ENCODE peak calls at places on chromosomes 3 and 15, in five cellular contexts. One of them, this sample, is unnamed. For H3K36me3, the result is how much of the 10 kb centered on the place peaks cover.

GRCh38 chr3:89440351-89440750 is 332.9 kb downstream of the EPHA3 start:
- DNase-seq in PC-3: no peak
- DNase-seq in GM06990: no peak
- DNase-seq in heart right ventricle: no peak
- DNase-seq in keratinocyte: no peak
- DNase-seq in this sample: no peak

GRCh38 chr3:133927543-133928066 is 31.9 kb upstream of the RAB6B start:
- DNase-seq in PC-3: peak
- DNase-seq in GM06990: peak
- DNase-seq in heart right ventricle: peak
- DNase-seq in keratinocyte: no peak
- DNase-seq in this sample: peak

GRCh38 chr3:114732353-114732752 is 414.7 kb downstream of the ZBTB20 start:
- DNase-seq in PC-3: no peak
- DNase-seq in GM06990: no peak
- DNase-seq in heart right ventricle: no peak
- DNase-seq in keratinocyte: no peak
- DNase-seq in this sample: no peak

GRCh38 chr3:149042766-149043386 is 43.5 kb downstream of the HLTF start:
- DNase-seq in PC-3: peak
- DNase-seq in GM06990: peak
- DNase-seq in heart right ventricle: no peak
- DNase-seq in keratinocyte: no peak
- DNase-seq in this sample: no peak

GRCh38 chr3:25820372-25820771 is 30.5 kb downstream of the OXSM start:
- DNase-seq in PC-3: peak
- DNase-seq in GM06990: no peak
- DNase-seq in heart right ventricle: peak
- DNase-seq in keratinocyte: peak
- DNase-seq in this sample: no peak

GRCh38 chr3:177126015-177126773 is 71.1 kb downstream of the TBL1XR1 start:
- DNase-seq in PC-3: peak
- DNase-seq in GM06990: no peak
- DNase-seq in heart right ventricle: peak
- DNase-seq in keratinocyte: peak
- DNase-seq in this sample: no peak

GRCh38 chr3:89180334-89180733 is 72.9 kb downstream of the EPHA3 start:
- DNase-seq in PC-3: peak
- DNase-seq in GM06990: no peak
- DNase-seq in heart right ventricle: no peak
- DNase-seq in keratinocyte: no peak
- DNase-seq in this sample: no peak

GRCh38 chr15:81957698-81958097 is 88.1 kb downstream of the MEX3B start:
- DNase-seq in PC-3: no peak
- DNase-seq in GM06990: no peak
- DNase-seq in heart right ventricle: no peak
- DNase-seq in keratinocyte: no peak
- DNase-seq in this sample: no peak

GRCh38 chr3:39208463-39209055 is 16.2 kb upstream of the XIRP1 start:
- DNase-seq in PC-3: peak
- DNase-seq in GM06990: no peak
- DNase-seq in heart right ventricle: peak
- DNase-seq in keratinocyte: no peak
- DNase-seq in this sample: no peak

GRCh38 chr3:4935347-4935746 is 43.9 kb upstream of the BHLHE40 start:
- DNase-seq in PC-3: peak
- DNase-seq in GM06990: peak
- DNase-seq in heart right ventricle: no peak
- DNase-seq in keratinocyte: no peak
- DNase-seq in this sample: no peak

GRCh38 chr3:61821823-61822251 is 260.5 kb downstream of the PTPRG start:
- DNase-seq in PC-3: no peak
- DNase-seq in GM06990: no peak
- DNase-seq in heart right ventricle: no peak
- DNase-seq in keratinocyte: no peak
- DNase-seq in this sample: no peak

GRCh38 chr15:39391230-39391629 is 189.6 kb upstream of the THBS1 start:
- DNase-seq in PC-3: peak
- DNase-seq in GM06990: no peak
- DNase-seq in heart right ventricle: no peak
- DNase-seq in keratinocyte: no peak
- DNase-seq in this sample: no peak

GRCh38 chr3:48687220-48687678 is 1.5 kb upstream of the NCKIPSD start:
- DNase-seq in PC-3: no peak
- DNase-seq in GM06990: no peak
- DNase-seq in heart right ventricle: no peak
- DNase-seq in keratinocyte: no peak
- DNase-seq in this sample: no peak
- H3K36me3 ChIP-seq in PC-3: under half
- H3K36me3 ChIP-seq in GM06990: under half
- H3K36me3 ChIP-seq in heart right ventricle: under half
- H3K36me3 ChIP-seq in keratinocyte: under half
- H3K36me3 ChIP-seq in this sample: half or more

DNA sequence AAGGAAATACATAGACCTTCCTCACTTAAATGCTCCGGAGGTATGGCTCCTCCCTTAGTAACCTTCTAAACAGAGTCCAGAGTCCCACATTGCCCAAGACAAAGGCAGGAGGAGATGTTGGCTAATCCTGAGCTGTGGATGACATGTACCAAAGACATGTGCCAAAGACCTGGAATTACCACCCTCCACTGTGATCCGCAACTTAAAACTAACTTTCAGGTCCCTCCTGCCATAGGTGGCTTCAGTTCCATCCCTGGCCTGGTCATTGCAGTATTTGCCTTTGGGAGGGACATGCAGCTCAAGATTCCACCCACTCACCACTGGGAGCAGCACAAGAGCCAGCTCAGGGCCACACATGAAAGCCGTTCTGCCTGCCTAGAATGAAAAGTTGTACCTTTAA is 28.0 kb downstream of the MYZAP start:
- DNase-seq in PC-3: no peak
- DNase-seq in GM06990: no peak
- DNase-seq in heart right ventricle: no peak
- DNase-seq in keratinocyte: no peak
- DNase-seq in this sample: no peak
- TF ChIP-seq CTCF in PC-3: no peak
- TF ChIP-seq CTCF in GM06990: no peak
- TF ChIP-seq CTCF in heart right ventricle: no peak
- TF ChIP-seq CTCF in keratinocyte: no peak
- TF ChIP-seq CTCF in this sample: no peak

GRCh38 chr3:48607519-48607918 is 1.9 kb downstream of the UQCRC1 start:
- DNase-seq in PC-3: no peak
- DNase-seq in GM06990: no peak
- DNase-seq in heart right ventricle: no peak
- DNase-seq in keratinocyte: no peak
- DNase-seq in this sample: no peak
- H3K36me3 ChIP-seq in PC-3: under half
- H3K36me3 ChIP-seq in GM06990: under half
- H3K36me3 ChIP-seq in heart right ventricle: under half
- H3K36me3 ChIP-seq in keratinocyte: under half
- H3K36me3 ChIP-seq in this sample: half or more

DNA sequence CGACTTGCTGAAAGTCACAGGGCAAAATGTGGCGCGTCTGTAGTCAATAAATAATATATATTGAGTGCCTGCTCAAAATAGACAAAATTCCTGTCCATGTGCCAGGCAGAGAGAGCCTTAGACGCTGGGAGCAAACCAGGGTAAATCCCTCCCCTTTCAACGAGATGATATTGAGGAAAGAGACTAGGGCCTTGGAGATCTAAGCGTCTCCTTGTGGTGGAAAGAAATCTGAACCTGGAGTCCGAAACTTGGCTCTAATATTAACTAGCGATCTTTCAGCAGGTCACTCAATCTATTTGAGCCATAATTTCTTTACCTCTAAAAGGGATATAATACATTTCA is 348 bp upstream of the DPP8 start:
- DNase-seq in PC-3: no peak
- DNase-seq in GM06990: no peak
- DNase-seq in heart right ventricle: no peak
- DNase-seq in keratinocyte: no peak
- DNase-seq in this sample: no peak
- TF ChIP-seq CTCF in PC-3: no peak
- TF ChIP-seq CTCF in GM06990: no peak
- TF ChIP-seq CTCF in heart right ventricle: no peak
- TF ChIP-seq CTCF in keratinocyte: no peak
- TF ChIP-seq CTCF in this sample: no peak

GRCh38 chr15:41476416-41477048 is 17.1 kb upstream of the ITPKA start:
- DNase-seq in PC-3: no peak
- DNase-seq in GM06990: no peak
- DNase-seq in heart right ventricle: no peak
- DNase-seq in keratinocyte: no peak
- DNase-seq in this sample: no peak

GRCh38 chr15:41474941-41475340 is 18.7 kb upstream of the ITPKA start:
- DNase-seq in PC-3: peak
- DNase-seq in GM06990: no peak
- DNase-seq in heart right ventricle: no peak
- DNase-seq in keratinocyte: no peak
- DNase-seq in this sample: no peak

GRCh38 chr15:41474436-41474835 is 19.2 kb upstream of the ITPKA start:
- DNase-seq in PC-3: no peak
- DNase-seq in GM06990: no peak
- DNase-seq in heart right ventricle: no peak
- DNase-seq in keratinocyte: no peak
- DNase-seq in this sample: no peak

DNA sequence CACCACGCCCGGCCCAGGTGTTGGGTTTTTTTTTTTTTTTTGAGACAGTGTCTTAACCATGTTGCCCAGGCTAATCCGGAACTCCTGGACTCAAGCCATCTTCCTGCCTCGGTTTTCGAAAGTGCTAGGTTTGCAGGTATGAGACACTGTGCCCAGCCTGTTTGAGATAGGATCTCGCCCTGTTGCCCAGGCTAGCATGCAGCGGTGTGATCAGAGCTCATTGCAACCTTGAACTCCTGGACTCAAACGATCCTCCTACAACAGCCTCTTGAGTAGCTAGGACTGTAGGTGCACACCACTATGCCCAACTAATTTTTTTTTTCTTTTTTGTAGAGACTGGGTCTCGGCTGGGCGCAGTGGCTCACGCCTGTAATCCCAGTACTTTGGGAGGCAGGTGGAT is 20.3 kb upstream of the ITPKA start:
- DNase-seq in PC-3: no peak
- DNase-seq in GM06990: no peak
- DNase-seq in heart right ventricle: no peak
- DNase-seq in keratinocyte: no peak
- DNase-seq in this sample: no peak
- H3K36me3 ChIP-seq in PC-3: under half
- H3K36me3 ChIP-seq in GM06990: under half
- H3K36me3 ChIP-seq in heart right ventricle: under half
- H3K36me3 ChIP-seq in keratinocyte: under half
- H3K36me3 ChIP-seq in this sample: half or more

DNA sequence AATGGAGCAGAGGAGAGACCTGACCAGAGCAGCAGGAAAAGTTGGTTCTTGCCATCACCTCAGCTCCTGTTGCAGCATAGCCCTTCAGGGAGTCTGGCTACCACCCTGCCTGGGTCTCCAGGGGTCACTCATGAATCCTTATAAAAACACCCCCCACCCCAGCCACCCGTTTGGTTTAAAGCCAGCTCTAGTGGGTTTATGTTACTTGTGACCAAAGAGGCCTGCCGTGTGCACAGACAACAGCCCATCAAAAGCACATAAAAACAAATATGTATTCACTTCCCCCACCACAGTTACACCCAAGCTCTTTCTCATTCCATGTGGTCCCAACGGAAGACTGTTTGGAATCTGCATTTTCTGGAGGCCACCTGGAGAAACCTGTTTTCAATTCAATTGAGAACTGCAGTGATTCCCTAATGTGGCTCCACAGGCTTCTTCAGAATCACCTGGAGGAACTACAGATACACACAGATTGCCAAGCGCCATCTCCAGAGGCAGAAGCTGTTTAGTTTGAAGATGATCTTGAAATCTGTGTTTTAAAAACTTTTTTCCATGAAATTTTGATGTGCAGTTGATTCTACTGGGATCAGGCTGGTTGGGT is 13.8 kb downstream of the FOXL2 start:
- DNase-seq in PC-3: no peak
- DNase-seq in GM06990: no peak
- DNase-seq in heart right ventricle: no peak
- DNase-seq in keratinocyte: no peak
- DNase-seq in this sample: no peak
- TF ChIP-seq CTCF in PC-3: no peak
- TF ChIP-seq CTCF in GM06990: no peak
- TF ChIP-seq CTCF in heart right ventricle: no peak
- TF ChIP-seq CTCF in keratinocyte: no peak
- TF ChIP-seq CTCF in this sample: no peak

GRCh38 chr3:173744479-173744878 is 346.9 kb downstream of the NLGN1 start:
- DNase-seq in PC-3: no peak
- DNase-seq in GM06990: no peak
- DNase-seq in heart right ventricle: no peak
- DNase-seq in keratinocyte: no peak
- DNase-seq in this sample: no peak

GRCh38 chr3:173743512-173743911 is 346.0 kb downstream of the NLGN1 start:
- DNase-seq in PC-3: no peak
- DNase-seq in GM06990: no peak
- DNase-seq in heart right ventricle: no peak
- DNase-seq in keratinocyte: no peak
- DNase-seq in this sample: no peak

GRCh38 chr3:173745952-173746682 is 348.6 kb downstream of the NLGN1 start:
- DNase-seq in PC-3: peak
- DNase-seq in GM06990: no peak
- DNase-seq in heart right ventricle: no peak
- DNase-seq in keratinocyte: no peak
- DNase-seq in this sample: no peak

GRCh38 chr3:173742491-173742890 is 344.9 kb downstream of the NLGN1 start:
- DNase-seq in PC-3: no peak
- DNase-seq in GM06990: no peak
- DNase-seq in heart right ventricle: no peak
- DNase-seq in keratinocyte: no peak
- DNase-seq in this sample: no peak

DNA sequence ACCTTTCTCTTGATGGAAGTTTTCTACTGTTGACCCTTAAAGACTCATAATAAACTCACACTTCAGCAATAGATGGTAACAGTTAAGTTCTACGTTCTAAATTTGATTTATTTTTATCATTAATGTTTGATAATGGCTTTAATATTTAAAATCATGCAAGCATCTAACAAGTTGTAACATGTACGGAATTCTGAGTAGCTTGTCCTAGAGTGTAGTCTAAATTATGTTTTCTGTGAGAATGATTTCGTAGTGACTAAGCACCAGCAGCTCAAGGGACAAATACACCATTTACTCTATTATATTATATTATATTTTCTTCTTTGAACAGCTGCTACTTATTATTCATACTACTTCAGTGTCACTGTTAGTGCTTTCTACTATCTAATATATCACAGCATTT is 345.6 kb downstream of the NLGN1 start:
- DNase-seq in PC-3: no peak
- DNase-seq in GM06990: no peak
- DNase-seq in heart right ventricle: no peak
- DNase-seq in keratinocyte: no peak
- DNase-seq in this sample: no peak
- H3K36me3 ChIP-seq in PC-3: under half
- H3K36me3 ChIP-seq in GM06990: under half
- H3K36me3 ChIP-seq in heart right ventricle: under half
- H3K36me3 ChIP-seq in keratinocyte: under half
- H3K36me3 ChIP-seq in this sample: under half

GRCh38 chr3:8702560-8702959 is 31.0 kb upstream of the CAV3 start:
- DNase-seq in PC-3: peak
- DNase-seq in GM06990: no peak
- DNase-seq in heart right ventricle: no peak
- DNase-seq in keratinocyte: no peak
- DNase-seq in this sample: no peak
- TF ChIP-seq CTCF in PC-3: peak
- TF ChIP-seq CTCF in GM06990: peak
- TF ChIP-seq CTCF in heart right ventricle: no peak
- TF ChIP-seq CTCF in keratinocyte: peak
- TF ChIP-seq CTCF in this sample: no peak

GRCh38 chr3:12591456-12591855 is 34.6 kb downstream of the MKRN2 start:
- DNase-seq in PC-3: no peak
- DNase-seq in GM06990: no peak
- DNase-seq in heart right ventricle: no peak
- DNase-seq in keratinocyte: no peak
- DNase-seq in this sample: no peak
- H3K36me3 ChIP-seq in PC-3: half or more
- H3K36me3 ChIP-seq in GM06990: under half
- H3K36me3 ChIP-seq in heart right ventricle: under half
- H3K36me3 ChIP-seq in keratinocyte: under half
- H3K36me3 ChIP-seq in this sample: half or more